ENCODE peak calls at places on chromosomes 7 and 10, in nine cellular contexts. One of them, this sample, is unnamed.

GRCh38 chr7:116726713-116727431 is 54.9 kb downstream of the MET start:
- DNase-seq in lower lobe of right lung: no peak
- DNase-seq in activated CD4-positive, alpha-beta memory T cell treated with anti-CD3 and anti-CD28 coated beads for 36 hours: no peak
- DNase-seq in NCI-H1417: no peak
- DNase-seq in astrocyte of the spinal cord: no peak
- DNase-seq in left ventricle myocardium inferior: no peak
- DNase-seq in HEK293T: no peak
- DNase-seq in CD4-positive, alpha-beta T cell: no peak
- DNase-seq in neural crest cell: no peak
- DNase-seq in this sample: no peak

GRCh38 chr7:1176891-1177373 is 16.9 kb upstream of the ZFAND2A start:
- DNase-seq in lower lobe of right lung: peak
- DNase-seq in activated CD4-positive, alpha-beta memory T cell treated with anti-CD3 and anti-CD28 coated beads for 36 hours: peak
- DNase-seq in NCI-H1417: peak
- DNase-seq in astrocyte of the spinal cord: peak
- DNase-seq in left ventricle myocardium inferior: peak
- DNase-seq in HEK293T: peak
- DNase-seq in CD4-positive, alpha-beta T cell: peak
- DNase-seq in neural crest cell: peak
- DNase-seq in this sample: no peak

GRCh38 chr10:31090894-31091607 is 59.4 kb upstream of the ZNF438 start:
- DNase-seq in lower lobe of right lung: no peak
- DNase-seq in activated CD4-positive, alpha-beta memory T cell treated with anti-CD3 and anti-CD28 coated beads for 36 hours: no peak
- DNase-seq in NCI-H1417: no peak
- DNase-seq in astrocyte of the spinal cord: no peak
- DNase-seq in left ventricle myocardium inferior: no peak
- DNase-seq in HEK293T: no peak
- DNase-seq in CD4-positive, alpha-beta T cell: no peak
- DNase-seq in neural crest cell: no peak
- DNase-seq in this sample: no peak

GRCh38 chr7:51310131-51310583 is 6.5 kb downstream of the COBL start:
- DNase-seq in lower lobe of right lung: no peak
- DNase-seq in activated CD4-positive, alpha-beta memory T cell treated with anti-CD3 and anti-CD28 coated beads for 36 hours: no peak
- DNase-seq in NCI-H1417: no peak
- DNase-seq in astrocyte of the spinal cord: no peak
- DNase-seq in left ventricle myocardium inferior: no peak
- DNase-seq in HEK293T: no peak
- DNase-seq in CD4-positive, alpha-beta T cell: no peak
- DNase-seq in neural crest cell: no peak
- DNase-seq in this sample: peak

GRCh38 chr7:33872870-33873269 is 32.5 kb upstream of the BMPER start:
- DNase-seq in lower lobe of right lung: no peak
- DNase-seq in activated CD4-positive, alpha-beta memory T cell treated with anti-CD3 and anti-CD28 coated beads for 36 hours: no peak
- DNase-seq in NCI-H1417: no peak
- DNase-seq in astrocyte of the spinal cord: no peak
- DNase-seq in left ventricle myocardium inferior: no peak
- DNase-seq in HEK293T: peak
- DNase-seq in CD4-positive, alpha-beta T cell: no peak
- DNase-seq in neural crest cell: no peak
- DNase-seq in this sample: no peak

GRCh38 chr7:45980973-45981372 is 59.9 kb upstream of the IGFBP3 start:
- DNase-seq in lower lobe of right lung: no peak
- DNase-seq in activated CD4-positive, alpha-beta memory T cell treated with anti-CD3 and anti-CD28 coated beads for 36 hours: no peak
- DNase-seq in NCI-H1417: no peak
- DNase-seq in astrocyte of the spinal cord: no peak
- DNase-seq in left ventricle myocardium inferior: no peak
- DNase-seq in HEK293T: no peak
- DNase-seq in CD4-positive, alpha-beta T cell: no peak
- DNase-seq in neural crest cell: no peak
- DNase-seq in this sample: no peak

GRCh38 chr7:50781894-50782293 is 802 bp downstream of the GRB10 start:
- DNase-seq in lower lobe of right lung: no peak
- DNase-seq in activated CD4-positive, alpha-beta memory T cell treated with anti-CD3 and anti-CD28 coated beads for 36 hours: no peak
- DNase-seq in NCI-H1417: peak
- DNase-seq in astrocyte of the spinal cord: no peak
- DNase-seq in left ventricle myocardium inferior: no peak
- DNase-seq in HEK293T: no peak
- DNase-seq in CD4-positive, alpha-beta T cell: no peak
- DNase-seq in neural crest cell: no peak
- DNase-seq in this sample: no peak

GRCh38 chr7:107315821-107316220 is 147.0 kb downstream of the HBP1 start:
- DNase-seq in lower lobe of right lung: no peak
- DNase-seq in activated CD4-positive, alpha-beta memory T cell treated with anti-CD3 and anti-CD28 coated beads for 36 hours: no peak
- DNase-seq in NCI-H1417: no peak
- DNase-seq in astrocyte of the spinal cord: no peak
- DNase-seq in left ventricle myocardium inferior: no peak
- DNase-seq in HEK293T: no peak
- DNase-seq in CD4-positive, alpha-beta T cell: no peak
- DNase-seq in neural crest cell: no peak
- DNase-seq in this sample: no peak

GRCh38 chr7:128103498-128104108 is 72.4 kb upstream of the LRRC4 start:
- DNase-seq in lower lobe of right lung: peak
- DNase-seq in activated CD4-positive, alpha-beta memory T cell treated with anti-CD3 and anti-CD28 coated beads for 36 hours: peak
- DNase-seq in NCI-H1417: no peak
- DNase-seq in astrocyte of the spinal cord: peak
- DNase-seq in left ventricle myocardium inferior: peak
- DNase-seq in HEK293T: no peak
- DNase-seq in CD4-positive, alpha-beta T cell: no peak
- DNase-seq in neural crest cell: no peak
- DNase-seq in this sample: no peak

GRCh38 chr10:8034666-8035640 is 19.5 kb upstream of the GATA3 start:
- DNase-seq in lower lobe of right lung: no peak
- DNase-seq in activated CD4-positive, alpha-beta memory T cell treated with anti-CD3 and anti-CD28 coated beads for 36 hours: peak
- DNase-seq in NCI-H1417: no peak
- DNase-seq in astrocyte of the spinal cord: no peak
- DNase-seq in left ventricle myocardium inferior: no peak
- DNase-seq in HEK293T: no peak
- DNase-seq in CD4-positive, alpha-beta T cell: no peak
- DNase-seq in neural crest cell: no peak
- DNase-seq in this sample: no peak

GRCh38 chr7:18727094-18727870 is 231.7 kb downstream of the HDAC9 start:
- DNase-seq in lower lobe of right lung: no peak
- DNase-seq in activated CD4-positive, alpha-beta memory T cell treated with anti-CD3 and anti-CD28 coated beads for 36 hours: no peak
- DNase-seq in NCI-H1417: no peak
- DNase-seq in astrocyte of the spinal cord: no peak
- DNase-seq in left ventricle myocardium inferior: no peak
- DNase-seq in HEK293T: no peak
- DNase-seq in CD4-positive, alpha-beta T cell: no peak
- DNase-seq in neural crest cell: no peak
- DNase-seq in this sample: no peak

GRCh38 chr10:30227481-30227880 is 121.6 kb downstream of the MTPAP start:
- DNase-seq in lower lobe of right lung: no peak
- DNase-seq in activated CD4-positive, alpha-beta memory T cell treated with anti-CD3 and anti-CD28 coated beads for 36 hours: no peak
- DNase-seq in NCI-H1417: no peak
- DNase-seq in astrocyte of the spinal cord: peak
- DNase-seq in left ventricle myocardium inferior: peak
- DNase-seq in HEK293T: no peak
- DNase-seq in CD4-positive, alpha-beta T cell: no peak
- DNase-seq in neural crest cell: no peak
- DNase-seq in this sample: no peak

GRCh38 chr7:7181519-7182155 is 707 bp upstream of the C1GALT1 start:
- DNase-seq in lower lobe of right lung: peak
- DNase-seq in activated CD4-positive, alpha-beta memory T cell treated with anti-CD3 and anti-CD28 coated beads for 36 hours: peak
- DNase-seq in NCI-H1417: no peak
- DNase-seq in astrocyte of the spinal cord: no peak
- DNase-seq in left ventricle myocardium inferior: no peak
- DNase-seq in HEK293T: peak
- DNase-seq in CD4-positive, alpha-beta T cell: peak
- DNase-seq in neural crest cell: no peak
- DNase-seq in this sample: peak

GRCh38 chr7:71868797-71869196 is 543.3 kb downstream of the CALN1 start:
- DNase-seq in lower lobe of right lung: no peak
- DNase-seq in activated CD4-positive, alpha-beta memory T cell treated with anti-CD3 and anti-CD28 coated beads for 36 hours: no peak
- DNase-seq in NCI-H1417: no peak
- DNase-seq in astrocyte of the spinal cord: peak
- DNase-seq in left ventricle myocardium inferior: no peak
- DNase-seq in HEK293T: no peak
- DNase-seq in CD4-positive, alpha-beta T cell: no peak
- DNase-seq in neural crest cell: no peak
- DNase-seq in this sample: no peak

GRCh38 chr10:3874988-3875841 is 90.2 kb upstream of the KLF6 start:
- DNase-seq in lower lobe of right lung: no peak
- DNase-seq in activated CD4-positive, alpha-beta memory T cell treated with anti-CD3 and anti-CD28 coated beads for 36 hours: peak
- DNase-seq in NCI-H1417: no peak
- DNase-seq in astrocyte of the spinal cord: no peak
- DNase-seq in left ventricle myocardium inferior: no peak
- DNase-seq in HEK293T: no peak
- DNase-seq in CD4-positive, alpha-beta T cell: no peak
- DNase-seq in neural crest cell: no peak
- DNase-seq in this sample: no peak

GRCh38 chr7:129188372-129188891 is at the start of gene SMO:
- DNase-seq in lower lobe of right lung: no peak
- DNase-seq in activated CD4-positive, alpha-beta memory T cell treated with anti-CD3 and anti-CD28 coated beads for 36 hours: no peak
- DNase-seq in NCI-H1417: peak
- DNase-seq in astrocyte of the spinal cord: peak
- DNase-seq in left ventricle myocardium inferior: peak
- DNase-seq in HEK293T: peak
- DNase-seq in CD4-positive, alpha-beta T cell: no peak
- DNase-seq in neural crest cell: peak
- DNase-seq in this sample: peak

GRCh38 chr10:60456053-60456452 is 66.4 kb upstream of the ANK3 start:
- DNase-seq in lower lobe of right lung: no peak
- DNase-seq in activated CD4-positive, alpha-beta memory T cell treated with anti-CD3 and anti-CD28 coated beads for 36 hours: no peak
- DNase-seq in NCI-H1417: no peak
- DNase-seq in astrocyte of the spinal cord: no peak
- DNase-seq in left ventricle myocardium inferior: no peak
- DNase-seq in HEK293T: peak
- DNase-seq in CD4-positive, alpha-beta T cell: no peak
- DNase-seq in neural crest cell: no peak
- DNase-seq in this sample: no peak

GRCh38 chr7:77481615-77482014 is 55.5 kb upstream of the PTPN12 start:
- DNase-seq in lower lobe of right lung: no peak
- DNase-seq in activated CD4-positive, alpha-beta memory T cell treated with anti-CD3 and anti-CD28 coated beads for 36 hours: no peak
- DNase-seq in NCI-H1417: no peak
- DNase-seq in astrocyte of the spinal cord: no peak
- DNase-seq in left ventricle myocardium inferior: no peak
- DNase-seq in HEK293T: no peak
- DNase-seq in CD4-positive, alpha-beta T cell: no peak
- DNase-seq in neural crest cell: no peak
- DNase-seq in this sample: no peak

GRCh38 chr7:6026917-6027316 is 4.3 kb upstream of the ANKRD61 start:
- DNase-seq in lower lobe of right lung: no peak
- DNase-seq in activated CD4-positive, alpha-beta memory T cell treated with anti-CD3 and anti-CD28 coated beads for 36 hours: no peak
- DNase-seq in NCI-H1417: no peak
- DNase-seq in astrocyte of the spinal cord: no peak
- DNase-seq in left ventricle myocardium inferior: no peak
- DNase-seq in HEK293T: no peak
- DNase-seq in CD4-positive, alpha-beta T cell: no peak
- DNase-seq in neural crest cell: no peak
- DNase-seq in this sample: no peak

GRCh38 chr10:71259815-71260501 is 47.6 kb downstream of the UNC5B start:
- DNase-seq in lower lobe of right lung: no peak
- DNase-seq in activated CD4-positive, alpha-beta memory T cell treated with anti-CD3 and anti-CD28 coated beads for 36 hours: no peak
- DNase-seq in NCI-H1417: no peak
- DNase-seq in astrocyte of the spinal cord: no peak
- DNase-seq in left ventricle myocardium inferior: no peak
- DNase-seq in HEK293T: no peak
- DNase-seq in CD4-positive, alpha-beta T cell: no peak
- DNase-seq in neural crest cell: no peak
- DNase-seq in this sample: no peak

GRCh38 chr10:29669149-29669548 is 34.4 kb upstream of the SVIL start:
- DNase-seq in lower lobe of right lung: no peak
- DNase-seq in activated CD4-positive, alpha-beta memory T cell treated with anti-CD3 and anti-CD28 coated beads for 36 hours: no peak
- DNase-seq in NCI-H1417: no peak
- DNase-seq in astrocyte of the spinal cord: peak
- DNase-seq in left ventricle myocardium inferior: peak
- DNase-seq in HEK293T: no peak
- DNase-seq in CD4-positive, alpha-beta T cell: no peak
- DNase-seq in neural crest cell: no peak
- DNase-seq in this sample: no peak

GRCh38 chr7:85191383-85191782 is 4.5 kb upstream of the SEMA3D start:
- DNase-seq in lower lobe of right lung: no peak
- DNase-seq in activated CD4-positive, alpha-beta memory T cell treated with anti-CD3 and anti-CD28 coated beads for 36 hours: no peak
- DNase-seq in NCI-H1417: no peak
- DNase-seq in astrocyte of the spinal cord: peak
- DNase-seq in left ventricle myocardium inferior: no peak
- DNase-seq in HEK293T: peak
- DNase-seq in CD4-positive, alpha-beta T cell: no peak
- DNase-seq in neural crest cell: no peak
- DNase-seq in this sample: no peak

GRCh38 chr7:35251606-35252310 is 2.1 kb downstream of the TBX20 start:
- DNase-seq in lower lobe of right lung: no peak
- DNase-seq in activated CD4-positive, alpha-beta memory T cell treated with anti-CD3 and anti-CD28 coated beads for 36 hours: no peak
- DNase-seq in NCI-H1417: no peak
- DNase-seq in astrocyte of the spinal cord: no peak
- DNase-seq in left ventricle myocardium inferior: no peak
- DNase-seq in HEK293T: no peak
- DNase-seq in CD4-positive, alpha-beta T cell: no peak
- DNase-seq in neural crest cell: no peak
- DNase-seq in this sample: no peak

GRCh38 chr10:123557366-123558108 is 108.6 kb upstream of the GPR26 start:
- DNase-seq in lower lobe of right lung: no peak
- DNase-seq in activated CD4-positive, alpha-beta memory T cell treated with anti-CD3 and anti-CD28 coated beads for 36 hours: no peak
- DNase-seq in NCI-H1417: no peak
- DNase-seq in astrocyte of the spinal cord: no peak
- DNase-seq in left ventricle myocardium inferior: no peak
- DNase-seq in HEK293T: no peak
- DNase-seq in CD4-positive, alpha-beta T cell: no peak
- DNase-seq in neural crest cell: no peak
- DNase-seq in this sample: no peak

GRCh38 chr10:97550336-97551149 is 22.0 kb upstream of the ANKRD2 start:
- DNase-seq in lower lobe of right lung: no peak
- DNase-seq in activated CD4-positive, alpha-beta memory T cell treated with anti-CD3 and anti-CD28 coated beads for 36 hours: no peak
- DNase-seq in NCI-H1417: peak
- DNase-seq in astrocyte of the spinal cord: no peak
- DNase-seq in left ventricle myocardium inferior: no peak
- DNase-seq in HEK293T: no peak
- DNase-seq in CD4-positive, alpha-beta T cell: no peak
- DNase-seq in neural crest cell: no peak
- DNase-seq in this sample: no peak

GRCh38 chr7:93310346-93310745 is 78.2 kb downstream of the VPS50 start:
- DNase-seq in lower lobe of right lung: no peak
- DNase-seq in activated CD4-positive, alpha-beta memory T cell treated with anti-CD3 and anti-CD28 coated beads for 36 hours: no peak
- DNase-seq in NCI-H1417: no peak
- DNase-seq in astrocyte of the spinal cord: no peak
- DNase-seq in left ventricle myocardium inferior: no peak
- DNase-seq in HEK293T: no peak
- DNase-seq in CD4-positive, alpha-beta T cell: no peak
- DNase-seq in neural crest cell: no peak
- DNase-seq in this sample: no peak

GRCh38 chr7:25805027-25805687 is 346.8 kb upstream of the NFE2L3 start:
- DNase-seq in lower lobe of right lung: no peak
- DNase-seq in activated CD4-positive, alpha-beta memory T cell treated with anti-CD3 and anti-CD28 coated beads for 36 hours: no peak
- DNase-seq in NCI-H1417: peak
- DNase-seq in astrocyte of the spinal cord: peak
- DNase-seq in left ventricle myocardium inferior: no peak
- DNase-seq in HEK293T: no peak
- DNase-seq in CD4-positive, alpha-beta T cell: no peak
- DNase-seq in neural crest cell: no peak
- DNase-seq in this sample: no peak

GRCh38 chr10:60917331-60918280 is 26.4 kb downstream of the RHOBTB1 start:
- DNase-seq in lower lobe of right lung: no peak
- DNase-seq in activated CD4-positive, alpha-beta memory T cell treated with anti-CD3 and anti-CD28 coated beads for 36 hours: no peak
- DNase-seq in NCI-H1417: no peak
- DNase-seq in astrocyte of the spinal cord: peak
- DNase-seq in left ventricle myocardium inferior: no peak
- DNase-seq in HEK293T: no peak
- DNase-seq in CD4-positive, alpha-beta T cell: no peak
- DNase-seq in neural crest cell: no peak
- DNase-seq in this sample: no peak

GRCh38 chr10:11631890-11632587 is 20.6 kb upstream of the USP6NL start:
- DNase-seq in lower lobe of right lung: no peak
- DNase-seq in activated CD4-positive, alpha-beta memory T cell treated with anti-CD3 and anti-CD28 coated beads for 36 hours: peak
- DNase-seq in NCI-H1417: no peak
- DNase-seq in astrocyte of the spinal cord: no peak
- DNase-seq in left ventricle myocardium inferior: no peak
- DNase-seq in HEK293T: no peak
- DNase-seq in CD4-positive, alpha-beta T cell: peak
- DNase-seq in neural crest cell: no peak
- DNase-seq in this sample: no peak

GRCh38 chr7:12951397-12951801 is 264.0 kb downstream of the ARL4A start:
- DNase-seq in lower lobe of right lung: no peak
- DNase-seq in activated CD4-positive, alpha-beta memory T cell treated with anti-CD3 and anti-CD28 coated beads for 36 hours: no peak
- DNase-seq in NCI-H1417: no peak
- DNase-seq in astrocyte of the spinal cord: peak
- DNase-seq in left ventricle myocardium inferior: no peak
- DNase-seq in HEK293T: no peak
- DNase-seq in CD4-positive, alpha-beta T cell: no peak
- DNase-seq in neural crest cell: no peak
- DNase-seq in this sample: no peak

GRCh38 chr10:85861513-85862197 is 504.9 kb downstream of the GRID1 start:
- DNase-seq in lower lobe of right lung: no peak
- DNase-seq in activated CD4-positive, alpha-beta memory T cell treated with anti-CD3 and anti-CD28 coated beads for 36 hours: no peak
- DNase-seq in NCI-H1417: no peak
- DNase-seq in astrocyte of the spinal cord: no peak
- DNase-seq in left ventricle myocardium inferior: no peak
- DNase-seq in HEK293T: no peak
- DNase-seq in CD4-positive, alpha-beta T cell: no peak
- DNase-seq in neural crest cell: no peak
- DNase-seq in this sample: no peak